ENCODE peak calls at places on chromosomes 4 and X, in ten cellular contexts. Y, O, Q, J, G, U, K, P, I and Z are unnamed samples.

GRCh38 chr4:83083925-83084475 is 30.5 kb downstream of the PLAC8 start:
- DNase-seq in Y (no peak), O (no peak), Q (no peak), J (no peak), G (no peak), U (peak), K (peak), P (no peak), I (peak), Z (no peak)

GRCh38 chr4:81003549-81004240 is 26.8 kb upstream of the BMP3 start:
- DNase-seq in Y (no peak), O (no peak), Q (no peak), J (no peak), G (peak), U (no peak), K (no peak), P (no peak), I (no peak), Z (no peak)

GRCh38 chr4:173252024-173252935 is 81.9 kb downstream of the HMGB2 start:
- DNase-seq in Y (peak), O (peak), Q (peak), J (peak), G (peak), U (no peak), K (peak), P (peak), I (no peak), Z (peak)

GRCh38 chr4:82493721-82494425 is 63.5 kb downstream of the ENOPH1 start:
- DNase-seq in Y (no peak), O (no peak), Q (no peak), J (no peak), G (no peak), U (no peak), K (no peak), P (no peak), I (no peak), Z (no peak)

GRCh38 chr4:96097040-96097607 is 257.2 kb downstream of the PDHA2 start:
- DNase-seq in Y (no peak), O (no peak), Q (no peak), J (no peak), G (no peak), U (no peak), K (no peak), P (no peak), I (no peak), Z (no peak)

GRCh38 chrX:151922692-151923091 is 10.0 kb downstream of the MAGEA4 start:
- DNase-seq in Y (no peak), O (no peak), Q (no peak), J (no peak), G (no peak), U (no peak), K (no peak), P (no peak), I (no peak), Z (no peak)

GRCh38 chrX:19889582-19890342 is 2.4 kb upstream of the SH3KBP1 start:
- DNase-seq in Y (no peak), O (no peak), Q (no peak), J (no peak), G (peak), U (no peak), K (no peak), P (no peak), I (peak), Z (no peak)

GRCh38 chr4:111540661-111541060 is 604.6 kb upstream of the FAM241A start:
- DNase-seq in Y (no peak), O (no peak), Q (no peak), J (no peak), G (no peak), U (no peak), K (no peak), P (no peak), I (no peak), Z (no peak)

GRCh38 chrX:101906136-101906796 is 25.6 kb downstream of the ZMAT1 start:
- DNase-seq in Y (no peak), O (peak), Q (no peak), J (no peak), G (no peak), U (no peak), K (peak), P (no peak), I (no peak), Z (no peak)

GRCh38 chrX:39253551-39253950 is 452.3 kb downstream of the MID1IP1 start:
- DNase-seq in Y (no peak), O (no peak), Q (no peak), J (no peak), G (no peak), U (no peak), K (no peak), P (no peak), I (no peak), Z (no peak)

GRCh38 chr4:187215438-187215837 is 491.8 kb upstream of the FAT1 start:
- DNase-seq in Y (no peak), O (no peak), Q (no peak), J (no peak), G (no peak), U (no peak), K (no peak), P (no peak), I (no peak), Z (no peak)

GRCh38 chr4:93835929-93836328 is 7.4 kb downstream of the ATOH1 start:
- DNase-seq in Y (no peak), O (no peak), Q (no peak), J (no peak), G (no peak), U (no peak), K (no peak), P (no peak), I (no peak), Z (no peak)

GRCh38 chr4:128776794-128777216 is 32.7 kb upstream of the JADE1 start:
- DNase-seq in Y (no peak), O (peak), Q (peak), J (peak), G (no peak), U (peak), K (peak), P (no peak), I (no peak), Z (no peak)

GRCh38 chr4:161287678-161288352 is 876.0 kb downstream of the FSTL5 start:
- DNase-seq in Y (no peak), O (no peak), Q (no peak), J (no peak), G (peak), U (no peak), K (no peak), P (no peak), I (no peak), Z (no peak)

GRCh38 chr4:130099159-130099558 is 1003.2 kb downstream of the C4orf33 start:
- DNase-seq in Y (no peak), O (no peak), Q (no peak), J (no peak), G (no peak), U (no peak), K (no peak), P (no peak), I (no peak), Z (no peak)

GRCh38 chrX:69603566-69604194 is 12.2 kb upstream of the EDA start:
- DNase-seq in Y (no peak), O (no peak), Q (peak), J (no peak), G (no peak), U (no peak), K (no peak), P (no peak), I (no peak), Z (no peak)

GRCh38 chr4:41232406-41232805 is 18.1 kb upstream of the APBB2 start:
- DNase-seq in Y (no peak), O (no peak), Q (no peak), J (no peak), G (no peak), U (no peak), K (no peak), P (no peak), I (no peak), Z (no peak)

GRCh38 chrX:110964761-110965160 is 131.2 kb upstream of the PAK3 start:
- DNase-seq in Y (no peak), O (peak), Q (no peak), J (no peak), G (no peak), U (no peak), K (no peak), P (no peak), I (no peak), Z (no peak)

GRCh38 chr4:18127030-18127429 is 105.5 kb upstream of the LCORL start:
- DNase-seq in Y (no peak), O (no peak), Q (no peak), J (no peak), G (no peak), U (no peak), K (no peak), P (no peak), I (no peak), Z (no peak)

GRCh38 chrX:73127700-73128241 is 48.5 kb upstream of the PABPC1L2A start:
- DNase-seq in Y (peak), O (peak), Q (no peak), J (no peak), G (no peak), U (no peak), K (no peak), P (no peak), I (no peak), Z (no peak)

GRCh38 chr4:138494931-138495330 is 252.8 kb upstream of the SLC7A11 start:
- DNase-seq in Y (no peak), O (no peak), Q (peak), J (no peak), G (no peak), U (no peak), K (no peak), P (no peak), I (no peak), Z (no peak)

GRCh38 chr4:25970691-25971427 is 56.8 kb downstream of the SMIM20 start:
- DNase-seq in Y (no peak), O (peak), Q (no peak), J (no peak), G (no peak), U (no peak), K (no peak), P (no peak), I (no peak), Z (no peak)

GRCh38 chrX:38220024-38220935 is at the start of gene SRPX:
- DNase-seq in Y (peak), O (peak), Q (peak), J (peak), G (peak), U (no peak), K (peak), P (no peak), I (no peak), Z (peak)

GRCh38 chrX:2967998-2968909 is 38.1 kb upstream of the ARSH start:
- DNase-seq in Y (peak), O (no peak), Q (no peak), J (no peak), G (no peak), U (no peak), K (no peak), P (no peak), I (no peak), Z (peak)

GRCh38 chr4:145154573-145154972 is 25.8 kb downstream of the OTUD4 start:
- DNase-seq in Y (peak), O (no peak), Q (no peak), J (no peak), G (peak), U (no peak), K (no peak), P (no peak), I (no peak), Z (no peak)

GRCh38 chr4:151712777-151713176 is 48.0 kb downstream of the GATB start:
- DNase-seq in Y (no peak), O (no peak), Q (no peak), J (no peak), G (no peak), U (no peak), K (no peak), P (no peak), I (no peak), Z (no peak)

GRCh38 chrX:17476411-17476810 is 101.4 kb downstream of the NHS start:
- DNase-seq in Y (no peak), O (no peak), Q (no peak), J (no peak), G (no peak), U (no peak), K (no peak), P (no peak), I (no peak), Z (no peak)

GRCh38 chrX:11464836-11465458 is 171.7 kb downstream of the AMELX start:
- DNase-seq in Y (no peak), O (no peak), Q (no peak), J (no peak), G (no peak), U (no peak), K (no peak), P (no peak), I (no peak), Z (no peak)

GRCh38 chrX:56728752-56729151 is 291 bp upstream of the NBDY start:
- DNase-seq in Y (peak), O (no peak), Q (no peak), J (no peak), G (peak), U (peak), K (no peak), P (no peak), I (peak), Z (no peak)

GRCh38 chr4:45971108-45971507 is 152.7 kb downstream of the GABRG1 start:
- DNase-seq in Y (no peak), O (no peak), Q (no peak), J (no peak), G (no peak), U (no peak), K (no peak), P (no peak), I (no peak), Z (no peak)

GRCh38 chr4:142414336-142414945 is 431.7 kb downstream of the INPP4B start:
- DNase-seq in Y (no peak), O (no peak), Q (no peak), J (no peak), G (no peak), U (no peak), K (no peak), P (no peak), I (no peak), Z (no peak)
- TF ChIP-seq CTCF in Y (no peak), O (no peak), Q (no peak), J (no peak), G (no peak), U (no peak), K (no peak), P (no peak), I (no peak), Z (no peak)

DNA sequence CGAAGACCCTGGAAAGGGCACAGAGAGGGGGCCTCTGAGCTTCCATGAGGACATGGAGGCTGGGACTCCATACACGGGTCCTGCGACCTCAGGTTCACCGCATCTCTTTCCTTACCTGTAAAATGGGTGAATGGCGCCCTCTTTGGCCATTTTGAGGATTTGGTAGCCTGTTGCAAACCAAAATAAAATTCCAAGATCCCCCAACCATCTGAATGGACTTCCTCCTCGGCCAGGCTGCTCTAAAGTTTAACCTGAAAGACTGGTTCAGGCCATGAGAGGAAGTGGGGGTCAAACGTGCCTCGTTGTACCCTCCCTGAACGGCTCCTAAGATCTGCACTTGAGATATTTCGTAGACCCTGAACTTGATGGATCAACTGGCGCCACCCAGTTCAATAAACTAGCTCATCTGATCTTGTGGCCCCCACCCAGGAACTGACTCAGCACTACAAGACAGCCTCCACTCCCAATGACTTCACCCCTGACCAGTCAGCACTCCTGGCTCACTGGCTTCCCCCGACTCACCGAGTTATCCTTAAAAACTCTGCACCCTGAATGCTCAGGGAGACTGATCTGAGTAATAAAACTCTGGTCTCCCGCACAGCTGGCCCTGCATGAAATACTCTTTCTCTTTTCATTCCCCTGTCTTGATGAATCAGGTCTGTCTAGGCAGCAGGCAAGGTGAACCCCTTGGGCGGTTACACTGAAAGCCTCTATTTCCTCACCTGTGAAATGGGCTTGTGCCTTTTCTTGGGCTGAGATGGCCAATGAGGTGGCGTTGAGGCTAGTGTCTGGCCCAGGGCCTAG is 32.9 kb upstream of the GPR78 start:
- DNase-seq in Y (no peak), O (no peak), Q (no peak), J (no peak), G (peak), U (no peak), K (peak), P (no peak), I (no peak), Z (no peak)
- TF ChIP-seq CTCF in Y (peak), O (peak), Q (peak), J (no peak), G (peak), U (peak), K (peak), P (no peak), I (no peak), Z (peak)

GRCh38 chrX:47751670-47752069 is 85.0 kb upstream of the ZNF81 start:
- DNase-seq in Y (peak), O (peak), Q (no peak), J (no peak), G (no peak), U (no peak), K (peak), P (no peak), I (peak), Z (no peak)
- TF ChIP-seq CTCF in Y (peak), O (peak), Q (peak), J (peak), G (peak), U (peak), K (peak), P (no peak), I (no peak), Z (no peak)

DNA sequence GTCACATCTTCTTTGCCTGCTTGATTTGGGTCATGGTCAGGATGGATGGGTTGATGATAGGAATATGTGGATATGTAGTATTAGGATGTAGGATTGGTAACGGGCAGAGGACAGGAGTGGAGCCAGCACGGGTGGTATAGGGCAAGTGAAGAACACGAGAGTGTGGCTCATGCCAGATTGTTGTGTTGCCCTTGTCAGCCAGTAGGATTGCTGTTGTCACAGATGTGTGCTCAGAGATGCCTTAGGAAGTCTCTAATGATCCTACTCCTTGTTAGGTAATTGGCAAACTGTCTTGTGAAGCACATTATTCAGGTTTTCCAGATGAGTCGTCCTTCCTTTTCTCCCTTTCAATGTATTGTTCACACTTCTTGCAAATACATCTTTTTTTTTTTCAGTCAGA is 5.5 kb downstream of the ATP10D start:
- DNase-seq in Y (peak), O (no peak), Q (peak), J (no peak), G (no peak), U (no peak), K (peak), P (no peak), I (no peak), Z (no peak)
- TF ChIP-seq CTCF in Y (peak), O (no peak), Q (peak), J (peak), G (peak), U (peak), K (peak), P (peak), I (peak), Z (peak)

DNA sequence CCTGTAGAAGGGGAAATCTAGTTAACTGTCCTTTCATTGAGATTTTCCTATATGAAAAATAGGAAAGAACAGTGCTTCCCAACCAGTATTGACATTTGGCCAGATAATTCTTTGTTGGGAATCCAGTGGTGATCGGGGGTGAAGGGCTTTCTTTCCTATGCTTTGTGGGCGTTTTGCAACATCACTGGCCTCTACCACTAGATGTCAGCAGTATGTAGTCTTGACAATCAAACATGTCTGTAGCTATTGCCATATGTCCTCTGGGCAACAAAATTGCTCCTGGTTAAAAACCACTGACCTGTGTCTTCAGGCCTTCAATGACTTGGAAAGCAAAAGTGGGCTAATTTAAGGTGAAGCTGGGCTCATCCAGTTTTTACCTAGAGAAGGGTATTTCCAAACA is 658.5 kb downstream of the DACH2 start:
- DNase-seq in Y (no peak), O (no peak), Q (no peak), J (no peak), G (peak), U (no peak), K (no peak), P (no peak), I (no peak), Z (no peak)
- TF ChIP-seq CTCF in Y (peak), O (no peak), Q (peak), J (peak), G (peak), U (no peak), K (peak), P (no peak), I (no peak), Z (peak)

GRCh38 chr4:78596111-78596742 is 44.7 kb downstream of the ANXA3 start:
- DNase-seq in Y (no peak), O (no peak), Q (no peak), J (no peak), G (no peak), U (no peak), K (no peak), P (no peak), I (no peak), Z (no peak)
- TF ChIP-seq CTCF in Y (no peak), O (no peak), Q (no peak), J (no peak), G (no peak), U (no peak), K (no peak), P (no peak), I (no peak), Z (no peak)

DNA sequence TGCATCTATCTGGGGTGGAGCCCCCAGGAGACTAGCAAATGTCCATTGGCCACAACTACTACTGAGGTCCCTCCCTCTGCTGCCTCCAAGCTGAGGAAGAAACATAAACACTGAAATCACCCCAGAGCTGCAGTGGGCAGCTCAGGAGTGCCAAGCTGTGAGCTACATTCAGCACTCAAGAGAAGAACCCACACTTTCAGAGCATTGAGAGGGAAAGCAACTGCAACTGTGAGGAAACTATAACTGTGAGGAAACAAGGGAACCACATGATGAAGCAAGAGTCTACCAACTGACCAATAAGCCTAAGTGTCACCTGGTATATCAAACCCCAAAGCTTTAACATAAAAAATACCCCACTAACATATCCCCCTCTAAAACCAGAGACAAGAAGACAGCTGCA is 373.5 kb upstream of the TACR3 start:
- DNase-seq in Y (no peak), O (no peak), Q (no peak), J (no peak), G (no peak), U (no peak), K (no peak), P (no peak), I (no peak), Z (no peak)
- TF ChIP-seq CTCF in Y (no peak), O (no peak), Q (no peak), J (no peak), G (no peak), U (no peak), K (no peak), P (no peak), I (no peak), Z (no peak)

GRCh38 chr4:7193040-7193958 is 961 bp downstream of the SORCS2 start:
- DNase-seq in Y (no peak), O (peak), Q (no peak), J (no peak), G (no peak), U (no peak), K (no peak), P (no peak), I (no peak), Z (no peak)
- TF ChIP-seq CTCF in Y (peak), O (no peak), Q (no peak), J (no peak), G (no peak), U (no peak), K (no peak), P (no peak), I (no peak), Z (no peak)